ENCODE peak calls at places on chromosomes 2 and 18, in seven cellular contexts. X, R, A, I, H, N and Z are unnamed samples. For H3K27me3 and H3K36me3, the result is how much of the 10 kb centered on the place peaks cover.

GRCh38 chr2:238908960-238909951 is 61.4 kb downstream of the TWIST2 start:
- DNase-seq in R (no peak), X (peak), H (no peak), A (peak), N (peak), I (peak), Z (no peak)

GRCh38 chr2:203626952-203627681 is 79.3 kb upstream of the CD28 start:
- DNase-seq in I (no peak), A (peak), H (no peak), R (no peak), X (no peak), N (no peak), Z (no peak)

GRCh38 chr2:183229386-183229785 is 105.1 kb downstream of the NUP35 start:
- DNase-seq in I (no peak), R (no peak), A (no peak), N (no peak), X (no peak), H (no peak), Z (no peak)

GRCh38 chr2:35365859-35366258 is 989.7 kb upstream of the CRIM1 start:
- DNase-seq in A (no peak), N (no peak), H (no peak), I (peak), R (no peak), X (no peak), Z (no peak)

GRCh38 chr2:46632349-46632748 is 153.0 kb downstream of the TMEM247 start:
- DNase-seq in A (peak), X (no peak), I (peak), N (no peak), R (no peak), H (peak), Z (no peak)

GRCh38 chr18:23722646-23723045 is 33.4 kb downstream of the LAMA3 start:
- DNase-seq in X (no peak), H (no peak), I (no peak), A (peak), N (no peak), R (no peak), Z (no peak)

GRCh38 chr18:55968550-55968949 is 380.6 kb upstream of the TCF4 start:
- DNase-seq in A (no peak), X (no peak), R (no peak), I (no peak), H (no peak), N (no peak), Z (no peak)

GRCh38 chr2:26429779-26430654 is 28.3 kb downstream of the DRC1 start:
- DNase-seq in X (peak), N (no peak), I (no peak), R (no peak), H (no peak), A (no peak), Z (no peak)

GRCh38 chr2:160368988-160369935 is 124.3 kb downstream of the RBMS1 start:
- DNase-seq in X (no peak), N (no peak), H (no peak), I (no peak), R (no peak), A (no peak), Z (no peak)

GRCh38 chr2:19902272-19902730 is 518 bp upstream of the TTC32 start:
- DNase-seq in A (no peak), N (no peak), R (no peak), I (no peak), X (no peak), H (no peak), Z (no peak)

GRCh38 chr2:209577376-209578357 is 153.8 kb downstream of the MAP2 start:
- DNase-seq in I (peak), R (no peak), X (no peak), A (peak), N (no peak), H (no peak), Z (no peak)

GRCh38 chr18:56043691-56044090 is 455.7 kb upstream of the TCF4 start:
- DNase-seq in A (peak), I (no peak), X (no peak), R (no peak), H (no peak), N (no peak), Z (no peak)

GRCh38 chr2:151395509-151396374 is 14.0 kb upstream of the RIF1 start:
- DNase-seq in N (no peak), X (no peak), I (no peak), R (no peak), H (no peak), A (no peak), Z (no peak)

GRCh38 chr2:44273076-44273475 is 2.2 kb upstream of the SLC3A1 start:
- DNase-seq in H (no peak), A (no peak), R (no peak), X (no peak), N (no peak), I (no peak), Z (no peak)

GRCh38 chr2:44277541-44277940 is 2.3 kb downstream of the SLC3A1 start:
- DNase-seq in A (no peak), R (no peak), I (no peak), H (peak), X (no peak), N (no peak), Z (no peak)

GRCh38 chr2:44271296-44271695 is 4.0 kb upstream of the SLC3A1 start:
- DNase-seq in I (no peak), A (no peak), H (no peak), X (no peak), N (no peak), R (no peak), Z (no peak)

GRCh38 chr2:44273596-44273995 is 1.7 kb upstream of the SLC3A1 start:
- DNase-seq in N (no peak), H (no peak), R (no peak), I (no peak), A (peak), X (no peak), Z (no peak)

GRCh38 chr2:44275915-44276279 is 617 bp downstream of the SLC3A1 start:
- DNase-seq in H (no peak), A (peak), X (no peak), R (no peak), N (no peak), I (no peak), Z (no peak)
- H3K4me3 ChIP-seq in H (no peak), A (no peak), X (no peak), R (peak), N (no peak), I (no peak), Z (no peak)

DNA sequence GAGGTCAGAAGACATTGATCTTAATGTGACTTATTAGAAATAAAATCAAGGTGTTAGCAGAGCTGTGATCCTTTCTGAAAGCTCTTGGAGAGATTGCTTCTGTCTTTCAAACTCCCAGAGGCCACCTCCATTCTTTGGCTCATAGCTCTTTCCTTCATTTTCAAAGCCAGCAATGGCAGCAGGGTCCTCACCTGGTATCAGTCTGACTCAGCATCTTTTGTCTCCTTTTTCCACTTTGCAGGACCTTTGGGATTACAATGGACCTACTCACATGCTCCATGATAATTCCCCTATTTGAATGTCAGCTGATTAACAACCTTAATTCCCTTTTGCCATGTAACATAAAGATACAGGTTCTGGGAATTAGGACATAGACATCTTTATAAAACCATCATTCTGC is 6.8 kb upstream of the CDH20 start:
- DNase-seq in N (no peak), X (no peak), I (no peak), A (no peak), H (no peak), R (no peak), Z (no peak)
- H3K27me3 ChIP-seq in N (under half), X (under half), I (under half), A (under half), H (under half), R (under half), Z (under half)

DNA sequence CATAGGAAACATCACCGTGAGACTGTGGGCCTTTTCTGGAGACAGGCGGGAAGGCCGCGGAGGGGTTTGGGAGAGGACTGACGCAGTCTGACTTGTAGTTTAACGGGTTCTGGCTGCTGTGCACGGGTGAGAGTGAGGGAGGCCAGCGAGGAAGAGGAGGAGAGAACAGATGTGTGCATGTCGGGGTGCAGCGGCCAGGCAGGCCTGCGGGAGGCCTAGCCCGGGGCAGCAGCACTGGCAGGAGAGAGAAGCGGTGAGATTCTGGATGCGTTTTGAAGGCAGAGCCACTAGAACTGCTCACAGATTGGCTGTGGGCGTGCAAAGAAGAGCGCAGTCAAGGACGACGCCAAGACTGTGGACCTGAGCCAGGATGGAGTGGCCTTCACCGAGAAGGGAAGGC is 53.9 kb downstream of the PTGR3 start:
- DNase-seq in X (no peak), I (no peak), N (no peak), R (no peak), A (no peak), H (no peak), Z (no peak)
- H3K36me3 ChIP-seq in X (under half), I (under half), N (under half), R (under half), A (under half), H (under half), Z (under half)

DNA sequence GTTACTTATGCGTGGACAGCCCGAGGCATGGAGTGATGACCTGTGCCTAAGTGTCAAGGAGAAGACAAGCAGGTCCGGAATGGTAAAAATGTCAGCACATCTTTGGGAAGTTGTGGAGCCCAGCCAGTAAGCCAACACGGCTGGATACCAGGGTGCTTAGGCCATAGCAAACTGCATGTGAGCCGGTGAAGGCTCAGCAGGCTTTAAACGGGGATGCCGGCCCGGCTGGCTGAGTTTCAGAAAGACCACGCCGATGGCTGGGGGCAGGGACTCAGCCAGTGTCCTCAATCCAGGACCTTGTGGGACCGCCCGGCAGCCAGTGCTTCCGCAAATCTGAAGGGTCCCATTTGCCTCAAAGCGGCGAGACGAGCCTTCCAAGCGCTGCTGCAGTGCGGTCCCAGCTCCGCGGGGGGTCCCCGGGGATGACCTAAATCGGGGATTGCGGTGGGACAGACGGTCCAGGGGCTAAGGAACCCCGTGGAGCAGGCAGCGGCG is 946 bp upstream of the AGAP1 start:
- DNase-seq in A (peak), H (no peak), R (no peak), I (no peak), X (peak), N (no peak), Z (no peak)
- H3K4me3 ChIP-seq in A (peak), H (peak), R (peak), I (peak), X (peak), N (peak), Z (no peak)